ENCODE peak calls at places on chromosomes 4 and X, in four cellular contexts. One of them, this sample, is unnamed.

GRCh38 chr4:113618205-113618604 is 143.3 kb downstream of the CAMK2D start:
- DNase-seq in mesothelial cell of epicardium: no peak
- DNase-seq in RPMI8226: no peak
- DNase-seq in HEK293T: no peak
- DNase-seq in this sample: no peak

GRCh38 chr4:187208641-187209040 is 485.0 kb upstream of the FAT1 start:
- DNase-seq in HEK293T: no peak
- DNase-seq in mesothelial cell of epicardium: no peak
- DNase-seq in RPMI8226: no peak
- DNase-seq in this sample: peak

GRCh38 chr4:374298-375160 is 36.9 kb downstream of the ZNF141 start:
- DNase-seq in mesothelial cell of epicardium: no peak
- DNase-seq in RPMI8226: no peak
- DNase-seq in HEK293T: no peak
- DNase-seq in this sample: no peak

GRCh38 chr4:94126669-94127068 is 81.0 kb upstream of the SMARCAD1 start:
- DNase-seq in RPMI8226: no peak
- DNase-seq in mesothelial cell of epicardium: no peak
- DNase-seq in HEK293T: peak
- DNase-seq in this sample: peak

GRCh38 chrX:42241421-42241820 is 318.1 kb upstream of the CASK start:
- DNase-seq in RPMI8226: no peak
- DNase-seq in HEK293T: no peak
- DNase-seq in mesothelial cell of epicardium: no peak
- DNase-seq in this sample: no peak

GRCh38 chrX:121308276-121308805 is 260.9 kb downstream of the GLUD2 start:
- DNase-seq in RPMI8226: peak
- DNase-seq in mesothelial cell of epicardium: no peak
- DNase-seq in HEK293T: peak
- DNase-seq in this sample: peak

GRCh38 chr4:24850669-24851068 is 55.3 kb downstream of the SOD3 start:
- DNase-seq in HEK293T: no peak
- DNase-seq in mesothelial cell of epicardium: no peak
- DNase-seq in RPMI8226: no peak
- DNase-seq in this sample: peak

GRCh38 chr4:159770398-159770797 is 667.5 kb downstream of the RAPGEF2 start:
- DNase-seq in HEK293T: no peak
- DNase-seq in RPMI8226: no peak
- DNase-seq in mesothelial cell of epicardium: no peak
- DNase-seq in this sample: no peak

GRCh38 chr4:129498626-129499025 is 402.7 kb downstream of the C4orf33 start:
- DNase-seq in HEK293T: no peak
- DNase-seq in RPMI8226: no peak
- DNase-seq in mesothelial cell of epicardium: no peak
- DNase-seq in this sample: no peak

GRCh38 chr4:6513678-6514077 is 41.3 kb upstream of the PPP2R2C start:
- DNase-seq in mesothelial cell of epicardium: no peak
- DNase-seq in HEK293T: no peak
- DNase-seq in RPMI8226: no peak
- DNase-seq in this sample: no peak

GRCh38 chr4:78057135-78057599 is at the start of gene FRAS1:
- DNase-seq in RPMI8226: no peak
- DNase-seq in HEK293T: peak
- DNase-seq in mesothelial cell of epicardium: peak
- DNase-seq in this sample: peak

GRCh38 chrX:14362731-14363130 is 166.6 kb upstream of the GLRA2 start:
- DNase-seq in mesothelial cell of epicardium: no peak
- DNase-seq in RPMI8226: no peak
- DNase-seq in HEK293T: no peak
- DNase-seq in this sample: no peak

GRCh38 chr4:161642708-161643107 is 521.1 kb downstream of the FSTL5 start:
- DNase-seq in mesothelial cell of epicardium: no peak
- DNase-seq in RPMI8226: no peak
- DNase-seq in HEK293T: no peak
- DNase-seq in this sample: no peak

GRCh38 chr4:142434519-142435224 is 411.4 kb downstream of the INPP4B start:
- DNase-seq in mesothelial cell of epicardium: no peak
- DNase-seq in HEK293T: no peak
- DNase-seq in RPMI8226: no peak
- DNase-seq in this sample: no peak

GRCh38 chr4:107896158-107896645 is 35.1 kb upstream of the CYP2U1 start:
- DNase-seq in RPMI8226: no peak
- DNase-seq in HEK293T: no peak
- DNase-seq in mesothelial cell of epicardium: no peak
- DNase-seq in this sample: peak

GRCh38 chr4:155392486-155393184 is 15.9 kb upstream of the MAP9 start:
- DNase-seq in HEK293T: no peak
- DNase-seq in RPMI8226: no peak
- DNase-seq in mesothelial cell of epicardium: no peak
- DNase-seq in this sample: peak

GRCh38 chr4:120139392-120139791 is 72.7 kb upstream of the MAD2L1 start:
- DNase-seq in RPMI8226: no peak
- DNase-seq in HEK293T: no peak
- DNase-seq in mesothelial cell of epicardium: no peak
- DNase-seq in this sample: no peak

GRCh38 chrX:153030801-153031200 is 25.5 kb upstream of the PNMA3 start:
- DNase-seq in mesothelial cell of epicardium: no peak
- DNase-seq in RPMI8226: no peak
- DNase-seq in HEK293T: no peak
- DNase-seq in this sample: no peak

GRCh38 chrX:123648028-123648810 is 84.6 kb downstream of the THOC2 start:
- DNase-seq in HEK293T: peak
- DNase-seq in mesothelial cell of epicardium: peak
- DNase-seq in RPMI8226: no peak
- DNase-seq in this sample: peak

GRCh38 chr4:72205298-72205697 is 173.5 kb downstream of the NPFFR2 start:
- DNase-seq in RPMI8226: no peak
- DNase-seq in HEK293T: no peak
- DNase-seq in mesothelial cell of epicardium: no peak
- DNase-seq in this sample: no peak

GRCh38 chr4:20254517-20255250 is 3.0 kb downstream of the SLIT2 start:
- DNase-seq in HEK293T: peak
- DNase-seq in mesothelial cell of epicardium: peak
- DNase-seq in RPMI8226: no peak
- DNase-seq in this sample: peak

GRCh38 chr4:173057442-173057841 is 111.2 kb upstream of the GALNT7 start:
- DNase-seq in HEK293T: no peak
- DNase-seq in mesothelial cell of epicardium: no peak
- DNase-seq in RPMI8226: no peak
- DNase-seq in this sample: no peak

GRCh38 chrX:129613596-129613995 is 41.2 kb downstream of the APLN start:
- DNase-seq in mesothelial cell of epicardium: no peak
- DNase-seq in RPMI8226: no peak
- DNase-seq in HEK293T: no peak
- DNase-seq in this sample: no peak

GRCh38 chr4:122045533-122045932 is 93.7 kb upstream of the TRPC3 start:
- DNase-seq in HEK293T: peak
- DNase-seq in mesothelial cell of epicardium: no peak
- DNase-seq in RPMI8226: peak
- DNase-seq in this sample: peak

GRCh38 chrX:46559062-46559461 is 13.8 kb upstream of the ZNF674 start:
- DNase-seq in HEK293T: no peak
- DNase-seq in mesothelial cell of epicardium: no peak
- DNase-seq in RPMI8226: no peak
- DNase-seq in this sample: no peak

GRCh38 chr4:161702287-161702686 is 461.5 kb downstream of the FSTL5 start:
- DNase-seq in mesothelial cell of epicardium: no peak
- DNase-seq in RPMI8226: no peak
- DNase-seq in HEK293T: no peak
- DNase-seq in this sample: no peak